ENCODE peak calls at places on chromosomes 5 and 9, in four cellular contexts. R is lower lobe of right lung, E is right lobe of liver, V is cardiac muscle cell. K is an unnamed sample. For H3K4me1 and H3K36me3, the result is how much of the 10 kb centered on the place peaks cover.

GRCh38 chr5:43193171-43193951 is 1.3 kb downstream of the NIM1K start:
- DNase-seq in E (no peak), V (peak), R (no peak), K (no peak)

GRCh38 chr5:96051401-96051830 is 89.8 kb upstream of the ELL2 start:
- DNase-seq in V (no peak), E (no peak), R (no peak), K (no peak)

GRCh38 chr5:119275873-119276214 is 80.0 kb upstream of the TNFAIP8 start:
- DNase-seq in E (no peak), R (no peak), V (no peak), K (no peak)

GRCh38 chr5:40991168-40991980 is 79.8 kb downstream of the MROH2B start:
- DNase-seq in V (peak), R (no peak), E (peak), K (no peak)

GRCh38 chr5:53253421-53253871 is 143.9 kb upstream of the MOCS2 start:
- DNase-seq in V (peak), R (no peak), E (no peak), K (no peak)

GRCh38 chr5:39977231-39977630 is 552.5 kb upstream of the DAB2 start:
- DNase-seq in E (no peak), V (no peak), R (no peak), K (no peak)

GRCh38 chr5:77630246-77631165 is 8.0 kb downstream of the OTP start:
- DNase-seq in E (no peak), R (peak), V (no peak), K (peak)

GRCh38 chr9:89477811-89478583 is 19.9 kb downstream of the SEMA4D start:
- DNase-seq in V (peak), E (peak), R (no peak), K (peak)

GRCh38 chr9:87751423-87751822 is 25.5 kb downstream of the CTSL start:
- DNase-seq in R (no peak), V (no peak), E (peak), K (no peak)

GRCh38 chr9:106449528-106449927 is 413.4 kb upstream of the ZNF462 start:
- DNase-seq in E (no peak), V (no peak), R (no peak), K (no peak)

GRCh38 chr5:1184163-1184470 is 17.3 kb upstream of the SLC6A19 start:
- DNase-seq in E (no peak), R (peak), V (no peak), K (no peak)

GRCh38 chr9:129776938-129777768 is 24.3 kb upstream of the PTGES start:
- DNase-seq in V (peak), E (peak), R (peak), K (peak)

DNA sequence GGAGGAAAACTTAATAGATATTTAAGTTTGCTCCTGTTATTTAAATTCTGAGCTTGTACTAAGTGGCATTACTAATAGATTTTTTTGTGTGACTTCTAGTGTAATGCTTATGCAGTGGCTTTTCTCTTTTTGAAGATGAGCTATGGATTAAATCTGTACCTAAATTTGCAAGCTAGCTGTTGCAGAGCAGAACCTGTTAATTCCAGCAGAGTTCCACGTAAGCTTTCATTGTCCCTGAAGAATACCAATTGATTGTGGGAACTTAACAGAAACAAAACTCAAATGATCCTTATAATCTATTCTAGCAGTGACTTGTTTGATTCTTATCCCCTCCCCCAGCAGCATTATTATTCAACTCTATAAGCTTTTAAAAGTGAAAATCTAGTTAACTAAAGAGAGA is 51.7 kb downstream of the MAN2A1 start:
- DNase-seq in E (no peak), V (no peak), R (no peak), K (no peak)
- H3K4me1 ChIP-seq in E (under half), V (under half), R (under half), K (under half)

DNA sequence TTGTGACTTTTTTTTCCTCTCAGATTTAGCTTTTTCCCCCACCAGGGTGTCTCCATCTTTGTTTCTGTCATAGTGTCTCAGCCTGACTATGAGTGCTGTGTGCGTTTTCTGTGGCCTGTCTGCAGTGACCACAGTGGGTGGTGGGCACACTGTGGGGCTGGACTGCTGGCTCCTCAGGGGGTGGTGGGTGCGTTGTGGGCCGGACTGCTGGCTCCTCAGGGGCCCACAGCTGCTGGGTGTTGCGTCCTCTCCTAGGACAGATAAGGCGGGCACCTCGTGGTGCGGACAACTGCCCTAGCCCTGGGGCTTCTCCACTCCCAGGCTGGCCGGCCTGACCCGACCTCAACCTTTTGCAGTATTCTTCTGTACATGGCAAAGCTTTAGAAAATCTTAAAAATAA is 100.4 kb downstream of the EHMT1 start:
- DNase-seq in R (no peak), E (no peak), V (no peak), K (no peak)
- H3K36me3 ChIP-seq in R (under half), E (under half), V (under half), K (under half)

GRCh38 chr5:159912033-159912800 is 4.1 kb upstream of the ADRA1B start:
- DNase-seq in V (peak), E (no peak), R (no peak), K (peak)

GRCh38 chr5:159911349-159911748 is 4.9 kb upstream of the ADRA1B start:
- DNase-seq in E (peak), R (no peak), V (no peak), K (peak)

GRCh38 chr5:159913481-159913880 is 2.8 kb upstream of the ADRA1B start:
- DNase-seq in E (no peak), R (no peak), V (peak), K (no peak)

GRCh38 chr5:159910843-159911229 is 5.4 kb upstream of the ADRA1B start:
- DNase-seq in V (no peak), R (no peak), E (peak), K (peak)

GRCh38 chr5:159913048-159913447 is 3.2 kb upstream of the ADRA1B start:
- DNase-seq in E (peak), V (peak), R (no peak), K (no peak)
- H3K4me1 ChIP-seq in E (half or more), V (under half), R (under half), K (under half)

GRCh38 chr5:14463629-14464028 is 118.0 kb upstream of the OTULINL start:
- DNase-seq in V (peak), E (no peak), R (no peak), K (peak)

GRCh38 chr5:14464661-14465060 is 116.9 kb upstream of the OTULINL start:
- DNase-seq in V (no peak), E (no peak), R (no peak), K (no peak)

GRCh38 chr5:14460844-14461398 is 120.7 kb upstream of the OTULINL start:
- DNase-seq in E (no peak), V (no peak), R (no peak), K (no peak)

GRCh38 chr5:14464101-14464500 is 117.5 kb upstream of the OTULINL start:
- DNase-seq in E (no peak), V (peak), R (no peak), K (no peak)

DNA sequence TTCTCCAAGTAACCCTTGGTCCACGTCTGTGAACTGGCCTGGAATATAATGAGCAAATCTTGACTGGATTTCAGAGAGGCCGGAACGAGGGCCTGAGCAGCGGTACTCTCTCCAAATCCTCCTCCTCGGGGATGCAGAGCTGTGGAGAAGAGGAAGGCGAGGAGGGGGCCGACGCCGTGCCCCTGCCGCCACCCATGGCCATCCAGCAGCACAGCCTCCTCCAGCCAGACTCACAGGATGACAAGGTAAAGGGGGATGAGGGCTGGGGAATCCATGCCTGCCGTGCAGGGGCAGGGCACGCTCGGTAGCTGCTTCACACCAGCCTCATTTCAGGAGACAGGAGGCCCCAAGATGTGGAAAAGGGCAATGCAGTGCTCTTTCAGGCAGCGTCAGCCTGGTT is 118.9 kb upstream of the OTULINL start:
- DNase-seq in R (no peak), V (no peak), E (no peak), K (no peak)
- H3K36me3 ChIP-seq in R (half or more), V (under half), E (under half), K (under half)

DNA sequence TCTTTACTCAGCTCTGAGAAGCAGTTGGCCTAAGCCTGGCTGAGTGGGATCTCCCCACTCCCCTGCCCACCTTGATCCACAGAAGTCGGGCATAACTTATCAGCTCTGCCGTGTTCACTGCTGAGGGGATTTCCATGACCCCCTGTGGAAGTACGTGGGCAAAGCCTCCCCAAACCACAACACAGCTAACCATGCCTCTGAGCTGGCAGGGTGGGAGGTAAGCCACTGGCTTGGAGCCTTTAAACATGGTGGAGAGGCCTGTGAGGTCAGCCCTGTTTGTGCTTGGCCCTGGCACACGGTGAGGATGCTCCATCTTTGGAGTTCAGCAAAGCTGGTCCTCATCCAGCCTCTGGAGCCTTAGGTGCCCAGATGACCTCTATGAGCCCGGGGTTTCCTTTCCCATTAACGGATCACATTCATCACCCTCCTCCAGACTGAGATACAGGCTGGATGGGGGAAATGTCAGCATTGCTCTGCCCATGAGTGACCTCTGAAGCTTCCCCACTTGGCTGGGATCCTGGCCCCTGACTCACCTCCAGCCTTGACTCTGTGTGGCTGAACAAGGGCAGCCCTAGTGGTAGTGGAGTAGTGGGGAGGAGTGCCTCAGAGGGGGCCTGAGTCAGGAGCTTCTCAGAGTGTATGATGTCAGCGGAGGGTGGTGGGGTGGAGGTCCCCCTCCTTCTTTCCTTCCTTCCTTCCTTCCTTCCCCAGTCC is 6.2 kb downstream of the PDLIM4 start:
- DNase-seq in R (no peak), V (peak), E (peak), K (no peak)
- H3K4me1 ChIP-seq in R (under half), V (under half), E (under half), K (under half)

DNA sequence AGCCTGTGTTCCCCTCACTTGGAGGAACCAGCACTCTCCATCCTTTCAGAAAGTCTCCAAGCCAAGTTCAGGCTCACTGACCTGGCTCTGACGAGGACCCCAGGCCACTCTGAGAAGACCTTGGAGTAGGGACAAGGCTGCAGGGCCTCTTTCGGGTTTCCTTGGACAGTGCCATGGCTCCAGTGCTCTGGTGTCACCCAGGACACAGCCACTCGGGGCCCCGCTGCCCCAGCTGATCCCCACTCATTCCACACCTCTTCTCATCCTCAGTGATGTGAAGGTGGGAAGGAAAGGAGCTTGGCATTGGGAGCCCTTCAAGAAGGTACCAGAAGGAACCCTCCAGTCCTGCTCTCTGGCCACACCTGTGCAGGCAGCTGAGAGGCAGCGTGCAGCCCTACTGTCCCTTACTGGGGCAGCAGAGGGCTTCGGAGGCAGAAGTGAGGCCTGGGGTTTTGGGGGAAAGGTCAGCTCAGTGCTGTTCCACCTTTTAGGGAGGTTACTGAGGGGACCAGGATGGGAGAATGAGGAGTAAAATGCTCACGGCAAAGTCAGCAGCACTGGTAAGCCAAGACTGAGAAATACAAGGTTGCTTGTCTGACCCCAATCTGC is 4.7 kb upstream of the NUP214 start:
- DNase-seq in V (no peak), E (no peak), R (no peak), K (no peak)
- H3K36me3 ChIP-seq in V (under half), E (under half), R (under half), K (under half)

GRCh38 chr9:21779397-21779796 is 23.0 kb upstream of the MTAP start:
- DNase-seq in E (no peak), R (no peak), V (peak), K (no peak)

GRCh38 chr9:21781656-21782055 is 20.8 kb upstream of the MTAP start:
- DNase-seq in V (no peak), R (no peak), E (no peak), K (no peak)

GRCh38 chr9:21778300-21778699 is 24.1 kb upstream of the MTAP start:
- DNase-seq in R (no peak), E (no peak), V (peak), K (no peak)

GRCh38 chr9:21782207-21782606 is 20.2 kb upstream of the MTAP start:
- DNase-seq in E (no peak), V (no peak), R (no peak), K (no peak)

DNA sequence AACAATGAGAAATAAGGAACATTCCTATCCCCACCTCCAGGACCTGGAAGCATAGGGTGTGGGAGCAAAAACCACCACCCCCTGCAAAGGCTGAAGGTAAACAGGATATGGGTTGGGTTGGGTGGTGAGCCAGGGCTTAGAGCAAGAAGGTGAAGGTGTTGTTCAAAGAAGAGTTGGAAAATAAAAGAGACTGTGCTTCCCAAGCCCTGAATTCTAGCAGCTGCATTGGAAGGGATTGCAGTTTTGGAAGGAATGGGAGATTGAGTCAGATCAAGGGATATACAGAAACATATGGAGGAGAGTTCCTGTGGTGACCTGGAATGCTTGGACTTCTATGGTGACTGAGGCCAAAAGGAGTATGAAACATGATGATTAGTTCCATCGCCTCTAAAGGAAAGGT is 24.7 kb upstream of the MTAP start:
- DNase-seq in E (no peak), V (peak), R (no peak), K (peak)
- H3K4me1 ChIP-seq in E (under half), V (under half), R (under half), K (under half)

K was measured in mucosa of descending colon.